ENCODE peak calls at places on chromosomes 4 and X, in eight cellular contexts. Z is cardiac muscle cell; I is lower leg skin; H is psoas muscle; L is activated CD8-positive, alpha-beta T cell treated with anti-CD3 and anti-CD28 coated beads for 36 hours; X is SK-N-SH; N is A549; K is AG10803. Q is an unnamed sample.

GRCh38 chr4:76012388-76012801 is 5.1 kb upstream of the CXCL9 start:
- DNase-seq in H (no peak), K (peak), N (no peak), X (no peak), I (no peak), Z (peak), L (no peak), Q (no peak)

GRCh38 chr4:2073808-2074481 is 14.8 kb downstream of the NAT8L start:
- DNase-seq in L (no peak), K (no peak), N (no peak), I (no peak), Z (no peak), X (peak), H (no peak), Q (no peak)

GRCh38 chr4:154984148-154984547 is 203.1 kb downstream of the RBM46 start:
- DNase-seq in I (no peak), N (no peak), H (no peak), L (no peak), X (no peak), K (no peak), Z (no peak), Q (no peak)

GRCh38 chrX:132025085-132025484 is 2.0 kb downstream of the STK26 start:
- DNase-seq in Z (no peak), X (no peak), N (no peak), H (no peak), I (no peak), L (peak), K (no peak), Q (no peak)

GRCh38 chr4:38504396-38504715 is 159.6 kb upstream of the KLF3 start:
- DNase-seq in H (no peak), I (no peak), K (no peak), X (no peak), N (no peak), Z (no peak), L (no peak), Q (no peak)

GRCh38 chrX:2614911-2615310 is 76.2 kb upstream of the CD99 start:
- DNase-seq in K (peak), H (no peak), N (no peak), L (no peak), Z (peak), I (no peak), X (no peak), Q (no peak)

GRCh38 chr4:121358473-121358872 is 22.3 kb downstream of the QRFPR start:
- DNase-seq in H (no peak), Z (peak), L (no peak), K (peak), I (no peak), N (no peak), X (no peak), Q (no peak)

GRCh38 chrX:64994131-64994798 is 18.0 kb upstream of the ZC4H2 start:
- DNase-seq in L (no peak), H (no peak), I (no peak), K (no peak), X (no peak), Z (no peak), N (no peak), Q (no peak)

GRCh38 chrX:153877571-153878261 is 8.3 kb downstream of the L1CAM start:
- DNase-seq in X (no peak), L (no peak), Z (no peak), N (no peak), I (no peak), H (no peak), K (no peak), Q (no peak)

GRCh38 chr4:140237616-140238352 is 83.8 kb upstream of the MAML3 start:
- DNase-seq in K (peak), L (no peak), H (peak), N (no peak), X (peak), Z (peak), I (peak), Q (no peak)

GRCh38 chrX:103417370-103417769 is 41.0 kb downstream of the BEX3 start:
- DNase-seq in K (no peak), L (no peak), N (no peak), I (no peak), H (no peak), X (no peak), Z (no peak), Q (no peak)

GRCh38 chrX:38941675-38942074 is 140.4 kb downstream of the MID1IP1 start:
- DNase-seq in I (no peak), K (no peak), X (no peak), N (no peak), Z (no peak), L (no peak), H (no peak), Q (no peak)

GRCh38 chr4:174241162-174241561 is 42.3 kb downstream of the FBXO8 start:
- DNase-seq in N (no peak), Z (no peak), I (no peak), K (no peak), H (no peak), X (no peak), L (no peak), Q (no peak)

GRCh38 chrX:40471965-40472648 is 108.7 kb upstream of the ATP6AP2 start:
- DNase-seq in K (peak), I (no peak), Z (peak), H (no peak), X (peak), N (no peak), L (peak), Q (no peak)

GRCh38 chrX:97524997-97525396 is 641.3 kb downstream of the RPA4 start:
- DNase-seq in H (no peak), K (peak), X (no peak), N (no peak), L (no peak), Z (peak), I (no peak), Q (no peak)

GRCh38 chr4:173243321-173243720 is 74.7 kb downstream of the GALNT7 start:
- DNase-seq in H (no peak), K (peak), I (no peak), L (no peak), X (no peak), Z (peak), N (peak), Q (no peak)

GRCh38 chr4:8040607-8041006 is 100.9 kb upstream of the AFAP1 start:
- DNase-seq in K (no peak), L (no peak), X (no peak), I (no peak), N (no peak), Z (peak), H (no peak), Q (no peak)

GRCh38 chr4:173448919-173449641 is 50.2 kb upstream of the SCRG1 start:
- DNase-seq in X (peak), K (no peak), L (no peak), N (no peak), H (no peak), Z (no peak), I (no peak), Q (no peak)

GRCh38 chr4:146247356-146247755 is 33.0 kb downstream of the REELD1 start:
- DNase-seq in K (no peak), L (no peak), I (no peak), X (no peak), Z (no peak), H (no peak), N (no peak), Q (no peak)

GRCh38 chr4:177292171-177292570 is 17.5 kb upstream of the NEIL3 start:
- DNase-seq in L (no peak), H (no peak), I (no peak), N (no peak), K (no peak), X (no peak), Z (no peak), Q (no peak)

GRCh38 chrX:39253551-39253950 is 452.3 kb downstream of the MID1IP1 start:
- DNase-seq in H (no peak), L (no peak), N (no peak), I (no peak), Z (peak), X (no peak), K (peak), Q (no peak)

GRCh38 chr4:147096667-147097604 is 151.3 kb upstream of the TTC29 start:
- DNase-seq in X (peak), H (no peak), L (no peak), K (peak), I (no peak), N (peak), Z (peak), Q (no peak)

GRCh38 chrX:11435568-11435967 is 142.4 kb downstream of the AMELX start:
- DNase-seq in X (no peak), H (no peak), L (no peak), K (peak), I (no peak), Z (peak), N (no peak), Q (no peak)

GRCh38 chr4:8577972-8578371 is 2.2 kb upstream of the GPR78 start:
- DNase-seq in H (peak), K (no peak), L (no peak), X (no peak), N (no peak), I (no peak), Z (no peak), Q (no peak)

GRCh38 chr4:79632114-79632513 is 224.1 kb upstream of the GK2 start:
- DNase-seq in H (no peak), X (no peak), L (no peak), N (no peak), Z (no peak), I (no peak), K (no peak), Q (no peak)

GRCh38 chrX:10015711-10016515 is 48.8 kb downstream of the CLDN34 start:
- DNase-seq in H (peak), Z (peak), N (no peak), K (peak), I (peak), X (peak), L (peak), Q (no peak)

GRCh38 chrX:17788439-17788838 is 51.1 kb downstream of the SCML1 start:
- DNase-seq in Z (peak), L (peak), K (peak), X (peak), I (no peak), N (peak), H (no peak), Q (no peak)

GRCh38 chr4:161247831-161248230 is 916.0 kb downstream of the FSTL5 start:
- DNase-seq in H (no peak), Z (no peak), X (no peak), N (no peak), I (no peak), L (no peak), K (no peak), Q (no peak)

GRCh38 chr4:98421106-98421505 is 159.9 kb downstream of the RAP1GDS1 start:
- DNase-seq in L (no peak), X (no peak), I (no peak), K (peak), H (no peak), N (no peak), Z (peak), Q (no peak)

GRCh38 chrX:77160301-77160700 is 286.9 kb upstream of the FGF16 start:
- DNase-seq in H (peak), N (no peak), X (no peak), L (peak), I (no peak), K (no peak), Z (no peak), Q (no peak)

GRCh38 chrX:136147320-136147901 is at the start of gene FHL1:
- DNase-seq in L (peak), K (no peak), Z (peak), X (peak), H (peak), N (peak), I (peak), Q (no peak)

GRCh38 chr4:85600501-85600900 is 125.6 kb downstream of the ARHGAP24 start:
- DNase-seq in H (no peak), Z (no peak), X (no peak), I (no peak), N (no peak), K (peak), L (no peak), Q (no peak)

GRCh38 chr4:21134994-21135393 is 434.7 kb downstream of the PACRGL start:
- DNase-seq in N (no peak), X (peak), I (no peak), Z (peak), H (no peak), L (no peak), K (peak), Q (no peak)
- TF ChIP-seq CTCF in N (no peak), X (peak), I (no peak), Z (no peak), H (no peak), L (no peak), K (peak), Q (no peak)

GRCh38 chr4:180615746-180616145 is 1627.5 kb upstream of the TENM3 start:
- DNase-seq in I (no peak), N (no peak), K (no peak), H (no peak), Z (no peak), X (no peak), L (no peak), Q (no peak)
- TF ChIP-seq CTCF in I (no peak), N (no peak), K (no peak), H (no peak), Z (no peak), X (no peak), L (no peak), Q (no peak)

GRCh38 chrX:44906542-44906941 is 33.6 kb downstream of the KDM6A start:
- DNase-seq in X (no peak), L (no peak), I (no peak), H (no peak), N (no peak), K (no peak), Z (no peak), Q (no peak)

GRCh38 chrX:44906041-44906440 is 33.1 kb downstream of the KDM6A start:
- DNase-seq in N (no peak), I (no peak), K (no peak), H (no peak), X (no peak), L (no peak), Z (no peak), Q (no peak)

GRCh38 chrX:44903842-44904530 is 31.0 kb downstream of the KDM6A start:
- DNase-seq in H (no peak), L (no peak), X (no peak), K (no peak), N (no peak), Z (no peak), I (no peak), Q (no peak)

GRCh38 chrX:44903107-44903506 is 30.1 kb downstream of the KDM6A start:
- DNase-seq in N (peak), L (peak), X (no peak), K (peak), I (no peak), Z (peak), H (no peak), Q (no peak)

GRCh38 chrX:44904542-44905115 is 31.6 kb downstream of the KDM6A start:
- DNase-seq in X (no peak), I (no peak), Z (no peak), L (no peak), K (peak), N (no peak), H (no peak), Q (no peak)
- TF ChIP-seq CTCF in X (peak), I (no peak), Z (peak), L (no peak), K (peak), N (no peak), H (no peak), Q (no peak)

GRCh38 chr4:184474261-184475095 is at the start of gene IRF2:
- DNase-seq in N (peak), L (peak), X (peak), Z (peak), K (peak), I (peak), H (peak), Q (no peak)

GRCh38 chr4:184473265-184473514 is 1.2 kb downstream of the IRF2 start:
- DNase-seq in I (no peak), X (no peak), H (no peak), Z (no peak), L (no peak), N (no peak), K (no peak), Q (no peak)

GRCh38 chr4:184471872-184472539 is 2.3 kb downstream of the IRF2 start:
- DNase-seq in Z (peak), K (peak), L (peak), X (peak), H (no peak), N (no peak), I (no peak), Q (no peak)

GRCh38 chr4:184473515-184474260 is 662 bp downstream of the IRF2 start:
- DNase-seq in Z (peak), H (peak), L (peak), I (peak), N (peak), X (peak), K (peak), Q (no peak)

DNA sequence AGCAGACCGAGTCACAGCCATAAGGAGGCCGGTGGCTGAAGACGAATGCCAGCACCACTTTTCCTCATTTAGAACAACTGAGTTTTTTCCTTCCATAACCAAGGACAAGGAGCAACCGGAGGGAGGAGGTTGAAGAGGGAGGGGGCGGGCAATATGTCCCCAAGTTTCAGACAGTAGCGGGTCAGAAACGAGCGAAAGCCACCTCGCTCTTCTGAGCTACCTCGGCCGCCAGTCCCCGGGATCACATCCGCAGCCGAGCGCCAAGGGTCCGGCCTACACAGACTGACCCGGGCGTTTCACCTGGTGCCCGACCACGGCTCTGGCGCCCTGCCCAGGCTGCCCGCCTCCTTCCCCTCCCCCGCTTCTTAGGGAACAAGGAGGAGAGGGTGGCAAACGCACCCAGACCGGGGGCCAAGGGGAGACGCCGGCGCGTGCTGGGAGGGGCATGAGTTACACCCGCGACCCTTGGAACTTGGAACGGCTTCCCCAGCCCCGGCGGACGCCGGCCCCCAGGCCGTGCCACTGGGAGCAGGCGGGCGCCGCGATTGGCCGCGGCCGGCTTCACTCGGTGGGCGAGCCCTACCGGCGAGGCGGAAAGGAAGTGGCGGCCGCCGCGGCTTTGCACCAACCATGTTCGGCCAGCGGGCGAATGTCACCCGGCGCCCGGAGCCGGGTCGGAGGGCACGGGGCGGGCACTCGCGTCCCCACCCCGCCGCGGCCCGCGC is 1.6 kb downstream of the IRF2 start:
- DNase-seq in Z (peak), H (peak), N (peak), L (peak), I (peak), X (peak), K (peak), Q (no peak)
- TF ChIP-seq CTCF in Z (no peak), H (peak), N (no peak), L (no peak), I (no peak), X (no peak), K (no peak), Q (no peak)

Q was measured in vagina.